ENCODE peak calls at places on chromosomes 4 and X, in four cellular contexts. One of them, this sample, is unnamed.

GRCh38 chr4:19748911-19749473 is 502.7 kb upstream of the SLIT2 start:
- DNase-seq in K562: no peak
- DNase-seq in HepG2: no peak
- DNase-seq in H1: no peak
- DNase-seq in this sample: no peak

GRCh38 chrX:69988955-69989394 is 60.8 kb downstream of the AWAT2 start:
- DNase-seq in K562: no peak
- DNase-seq in HepG2: no peak
- DNase-seq in H1: no peak
- DNase-seq in this sample: no peak

GRCh38 chr4:160026720-160027119 is 923.8 kb downstream of the RAPGEF2 start:
- DNase-seq in K562: no peak
- DNase-seq in HepG2: no peak
- DNase-seq in H1: no peak
- DNase-seq in this sample: peak; percentile 80

GRCh38 chr4:56197387-56197786 is 189.9 kb downstream of the AASDH start:
- DNase-seq in K562: no peak
- DNase-seq in HepG2: no peak
- DNase-seq in H1: no peak
- DNase-seq in this sample: no peak

GRCh38 chr4:7647932-7648812 is 213.4 kb upstream of the PSAPL1 start:
- DNase-seq in K562: peak; percentile 25
- DNase-seq in HepG2: peak; percentile 76
- DNase-seq in H1: no peak
- DNase-seq in this sample: peak; percentile 32

GRCh38 chr4:139594591-139595185 is 38.7 kb upstream of the SETD7 start:
- DNase-seq in K562: no peak
- DNase-seq in HepG2: no peak
- DNase-seq in H1: no peak
- DNase-seq in this sample: no peak

GRCh38 chrX:10039821-10040793 is 72.9 kb downstream of the CLDN34 start:
- DNase-seq in K562: no peak
- DNase-seq in HepG2: peak; percentile 41
- DNase-seq in H1: no peak
- DNase-seq in this sample: no peak

GRCh38 chr4:143402776-143403550 is 66.3 kb downstream of the GAB1 start:
- DNase-seq in K562: no peak
- DNase-seq in HepG2: no peak
- DNase-seq in H1: no peak
- DNase-seq in this sample: no peak

GRCh38 chr4:77002321-77002720 is 52.8 kb downstream of the SEPTIN11 start:
- DNase-seq in K562: no peak
- DNase-seq in HepG2: no peak
- DNase-seq in H1: no peak
- DNase-seq in this sample: no peak

GRCh38 chr4:176902710-176903323 is 110.1 kb upstream of the VEGFC start:
- DNase-seq in K562: no peak
- DNase-seq in HepG2: no peak
- DNase-seq in H1: no peak
- DNase-seq in this sample: no peak

GRCh38 chrX:40644175-40644574 is 3.2 kb downstream of the CXorf38 start:
- DNase-seq in K562: no peak
- DNase-seq in HepG2: no peak
- DNase-seq in H1: no peak
- DNase-seq in this sample: no peak

GRCh38 chr4:177384856-177385396 is 57.3 kb downstream of the AGA start:
- DNase-seq in K562: no peak
- DNase-seq in HepG2: peak; percentile 8
- DNase-seq in H1: no peak
- DNase-seq in this sample: no peak

GRCh38 chr4:61201562-61202099 is 1.5 kb downstream of the ADGRL3 start:
- DNase-seq in K562: no peak
- DNase-seq in HepG2: no peak
- DNase-seq in H1: no peak
- DNase-seq in this sample: no peak

GRCh38 chr4:52266537-52267137 is 215.5 kb downstream of the SPATA18 start:
- DNase-seq in K562: no peak
- DNase-seq in HepG2: no peak
- DNase-seq in H1: no peak
- DNase-seq in this sample: no peak

GRCh38 chrX:118448273-118448783 is 47.3 kb upstream of the DOCK11 start:
- DNase-seq in K562: no peak
- DNase-seq in HepG2: no peak
- DNase-seq in H1: no peak
- DNase-seq in this sample: no peak

GRCh38 chr4:27316176-27316575 is 455.5 kb downstream of the STIM2 start:
- DNase-seq in K562: no peak
- DNase-seq in HepG2: no peak
- DNase-seq in H1: no peak
- DNase-seq in this sample: no peak

GRCh38 chr4:16000708-16001483 is 37.9 kb upstream of the FGFBP2 start:
- DNase-seq in K562: no peak
- DNase-seq in HepG2: no peak
- DNase-seq in H1: no peak
- DNase-seq in this sample: no peak

GRCh38 chr4:97116511-97116910 is 1026.8 kb downstream of the STPG2 start:
- DNase-seq in K562: no peak
- DNase-seq in HepG2: no peak
- DNase-seq in H1: no peak
- DNase-seq in this sample: no peak

GRCh38 chr4:88411491-88412101 is 32.9 kb downstream of the HERC6 start:
- DNase-seq in K562: no peak
- DNase-seq in HepG2: no peak
- DNase-seq in H1: no peak
- DNase-seq in this sample: no peak

GRCh38 chrX:102833136-102833535 is 103.9 kb upstream of the RAB40AL start:
- DNase-seq in K562: no peak
- DNase-seq in HepG2: no peak
- DNase-seq in H1: no peak
- DNase-seq in this sample: no peak

GRCh38 chr4:6333301-6334202 is 63.9 kb downstream of the WFS1 start:
- DNase-seq in K562: peak; percentile 63
- DNase-seq in HepG2: no peak
- DNase-seq in H1: no peak
- DNase-seq in this sample: no peak

GRCh38 chrX:55206152-55206941 is 13.8 kb upstream of the PAGE5 start:
- DNase-seq in K562: no peak
- DNase-seq in HepG2: no peak
- DNase-seq in H1: no peak
- DNase-seq in this sample: no peak

GRCh38 chr4:166501941-166502382 is 628.9 kb downstream of the TLL1 start:
- DNase-seq in K562: no peak
- DNase-seq in HepG2: peak; percentile 40
- DNase-seq in H1: peak; percentile 56
- DNase-seq in this sample: peak; percentile 18

GRCh38 chr4:69058410-69059059 is 37.7 kb upstream of the UGT2B7 start:
- DNase-seq in K562: no peak
- DNase-seq in HepG2: no peak
- DNase-seq in H1: no peak
- DNase-seq in this sample: no peak

GRCh38 chrX:111170017-111170416 is 74.0 kb downstream of the PAK3 start:
- DNase-seq in K562: no peak
- DNase-seq in HepG2: no peak
- DNase-seq in H1: no peak
- DNase-seq in this sample: no peak

GRCh38 chr4:185709802-185710486 is 102.0 kb downstream of the SORBS2 start:
- DNase-seq in K562: no peak
- DNase-seq in HepG2: peak; percentile 74
- DNase-seq in H1: no peak
- DNase-seq in this sample: no peak

GRCh38 chr4:120948382-120948781 is 25.9 kb upstream of the PRDM5 start:
- DNase-seq in K562: no peak
- DNase-seq in HepG2: no peak
- DNase-seq in H1: no peak
- DNase-seq in this sample: no peak

GRCh38 chr4:167274346-167274745 is 40.1 kb upstream of the SPOCK3 start:
- DNase-seq in K562: no peak
- DNase-seq in HepG2: no peak
- DNase-seq in H1: no peak
- DNase-seq in this sample: no peak

GRCh38 chrX:130343411-130343810 is 3.7 kb downstream of the SLC25A14 start:
- DNase-seq in K562: no peak
- DNase-seq in HepG2: no peak
- DNase-seq in H1: no peak
- DNase-seq in this sample: no peak

GRCh38 chr4:27429260-27429970 is 568.8 kb downstream of the STIM2 start:
- DNase-seq in K562: no peak
- DNase-seq in HepG2: no peak
- DNase-seq in H1: no peak
- DNase-seq in this sample: no peak

GRCh38 chrX:105210258-105210657 is 10.2 kb downstream of the TEX13A start:
- DNase-seq in K562: peak; percentile 5
- DNase-seq in HepG2: no peak
- DNase-seq in H1: no peak
- DNase-seq in this sample: no peak

GRCh38 chr4:173121044-173121685 is 47.4 kb upstream of the GALNT7 start:
- DNase-seq in K562: peak; percentile 15
- DNase-seq in HepG2: no peak
- DNase-seq in H1: no peak
- DNase-seq in this sample: peak; percentile 9

GRCh38 chr4:127251423-127251822 is 381.3 kb upstream of the INTU start:
- DNase-seq in K562: no peak
- DNase-seq in HepG2: no peak
- DNase-seq in H1: no peak
- DNase-seq in this sample: no peak

GRCh38 chr4:2862528-2862927 is 18.9 kb downstream of the ADD1 start:
- DNase-seq in K562: peak; percentile 36
- DNase-seq in HepG2: no peak
- DNase-seq in H1: peak; percentile 44
- DNase-seq in this sample: no peak

GRCh38 chrX:18353931-18354368 is 538 bp downstream of the SCML2 start:
- DNase-seq in K562: peak; percentile 46
- DNase-seq in HepG2: peak; percentile 7
- DNase-seq in H1: no peak
- DNase-seq in this sample: peak; percentile 44

GRCh38 chr4:15479913-15480185 is 10.2 kb downstream of the CC2D2A start:
- DNase-seq in K562: no peak
- DNase-seq in HepG2: no peak
- DNase-seq in H1: no peak
- DNase-seq in this sample: no peak

GRCh38 chrX:144801786-144802185 is 445.5 kb upstream of the SPANXN1 start:
- DNase-seq in K562: no peak
- DNase-seq in HepG2: no peak
- DNase-seq in H1: no peak
- DNase-seq in this sample: no peak

GRCh38 chrX:151505796-151506195 is 57.7 kb upstream of the PASD1 start:
- DNase-seq in K562: peak; percentile 19
- DNase-seq in HepG2: peak; percentile 3
- DNase-seq in H1: no peak
- DNase-seq in this sample: peak; percentile 24
- TF ChIP-seq CTCF in K562: peak; percentile 77
- TF ChIP-seq CTCF in HepG2: peak; percentile 34
- TF ChIP-seq CTCF in H1: peak; percentile 55
- TF ChIP-seq CTCF in this sample: peak; percentile 37

GRCh38 chrX:50941638-50942037 is 31.1 kb downstream of the BMP15 start:
- DNase-seq in K562: no peak
- DNase-seq in HepG2: no peak
- DNase-seq in H1: no peak
- DNase-seq in this sample: no peak
- TF ChIP-seq RNF2 in K562: no peak
- TF ChIP-seq RNF2 in HepG2: no peak
- TF ChIP-seq RNF2 in H1: no peak
- TF ChIP-seq RNF2 in this sample: no peak

GRCh38 chr4:150950657-150951056 is 64.4 kb downstream of the LRBA start:
- DNase-seq in K562: no peak
- DNase-seq in HepG2: peak; percentile 21
- DNase-seq in H1: no peak
- DNase-seq in this sample: no peak

GRCh38 chr4:150948710-150949109 is 66.4 kb downstream of the LRBA start:
- DNase-seq in K562: no peak
- DNase-seq in HepG2: no peak
- DNase-seq in H1: no peak
- DNase-seq in this sample: no peak

GRCh38 chr4:150949342-150949741 is 65.7 kb downstream of the LRBA start:
- DNase-seq in K562: no peak
- DNase-seq in HepG2: no peak
- DNase-seq in H1: no peak
- DNase-seq in this sample: no peak

GRCh38 chr4:150948069-150948468 is 67.0 kb downstream of the LRBA start:
- DNase-seq in K562: no peak
- DNase-seq in HepG2: no peak
- DNase-seq in H1: no peak
- DNase-seq in this sample: no peak

DNA sequence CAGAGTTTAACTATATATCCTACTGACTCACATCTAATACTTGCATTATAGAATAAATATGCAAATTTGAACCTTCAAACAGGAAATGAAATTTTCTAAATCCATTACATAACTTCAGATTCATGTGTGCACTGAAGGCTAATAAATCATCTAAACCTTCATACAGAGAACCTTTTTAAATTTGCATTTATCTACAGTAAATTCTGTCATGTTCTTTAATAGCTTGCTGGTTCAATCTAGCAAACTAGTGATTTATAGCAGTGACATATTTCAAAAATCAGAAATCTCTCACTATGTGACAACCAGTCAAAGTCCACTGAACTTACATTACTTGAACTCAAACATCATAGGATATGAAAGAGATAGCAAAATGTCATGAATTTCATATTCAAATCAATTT is 65.1 kb downstream of the LRBA start:
- DNase-seq in K562: no peak
- DNase-seq in HepG2: no peak
- DNase-seq in H1: no peak
- DNase-seq in this sample: no peak
- TF ChIP-seq MAFK in K562: no peak
- TF ChIP-seq MAFK in HepG2: no peak
- TF ChIP-seq MAFK in H1: no peak
- TF ChIP-seq MAFK in this sample: no peak

GRCh38 chrX:12159799-12160198 is 21.5 kb downstream of the FRMPD4 start:
- DNase-seq in K562: no peak
- DNase-seq in HepG2: no peak
- DNase-seq in H1: no peak
- DNase-seq in this sample: no peak
- TF ChIP-seq CTCF in K562: no peak
- TF ChIP-seq CTCF in HepG2: no peak
- TF ChIP-seq CTCF in H1: no peak
- TF ChIP-seq CTCF in this sample: no peak

GRCh38 chr4:13933163-13933562 is 305.6 kb upstream of the BOD1L1 start:
- DNase-seq in K562: no peak
- DNase-seq in HepG2: no peak
- DNase-seq in H1: no peak
- DNase-seq in this sample: no peak
- TF ChIP-seq RNF2 in K562: no peak
- TF ChIP-seq RNF2 in HepG2: no peak
- TF ChIP-seq RNF2 in H1: no peak
- TF ChIP-seq RNF2 in this sample: no peak

DNA sequence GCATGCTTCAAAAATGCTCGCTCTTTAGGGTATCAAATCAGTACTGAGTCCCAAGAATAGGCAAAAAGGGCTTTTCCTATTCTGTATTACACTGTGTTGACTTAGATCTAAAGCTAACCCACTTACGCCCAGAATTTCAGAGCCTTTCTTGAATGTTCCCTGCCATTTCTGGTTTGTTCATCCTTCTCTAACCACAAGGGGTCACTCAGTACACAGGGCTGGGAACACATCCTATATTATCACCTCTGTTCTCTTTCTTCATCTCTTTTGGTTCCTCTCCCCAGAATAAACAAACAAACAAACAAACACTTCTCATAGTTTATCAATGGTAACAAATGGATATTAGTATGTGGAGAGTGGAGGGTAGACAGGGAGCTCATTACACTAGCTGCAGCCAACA is 25.5 kb upstream of the MORC4 start:
- DNase-seq in K562: peak; percentile 20
- DNase-seq in HepG2: peak; percentile 12
- DNase-seq in H1: no peak
- DNase-seq in this sample: peak; percentile 25
- TF ChIP-seq MAFK in K562: no peak
- TF ChIP-seq MAFK in HepG2: no peak
- TF ChIP-seq MAFK in H1: no peak
- TF ChIP-seq MAFK in this sample: no peak

This sample was measured in A549.